ENCODE peak calls at places on chromosomes 6 and 20, in four cellular contexts. J is omental fat pad, T is cardiac fibroblast, W is Daoy. E is an unnamed sample.

GRCh38 chr6:85129881-85130280 is 320.0 kb upstream of the NT5E start:
- DNase-seq in J (no peak), T (no peak), W (peak; percentile 40), E (peak; percentile 70)

GRCh38 chr6:137095651-137096238 is 51.0 kb upstream of the IL20RA start:
- DNase-seq in J (no peak), T (no peak), W (no peak), E (no peak)

GRCh38 chr6:35919827-35920751 is 809 bp downstream of the SRPK1 start:
- DNase-seq in J (no peak), T (peak; percentile 58), W (peak; percentile 80), E (peak; percentile 76)

GRCh38 chr6:113610377-113610988 is 246.7 kb upstream of the MARCKS start:
- DNase-seq in J (no peak), T (no peak), W (no peak), E (peak; percentile 43)

GRCh38 chr20:19778404-19778803 is 20.3 kb downstream of the RIN2 start:
- DNase-seq in J (no peak), T (no peak), W (no peak), E (no peak)

GRCh38 chr6:116535109-116535508 is 10.4 kb downstream of the TRAPPC3L start:
- DNase-seq in J (no peak), T (no peak), W (no peak), E (peak; percentile 10)

GRCh38 chr6:4948781-4949450 is 54.9 kb downstream of the RPP40 start:
- DNase-seq in J (no peak), T (no peak), W (no peak), E (no peak)

GRCh38 chr6:88376759-88377387 is 210.7 kb upstream of the CNR1 start:
- DNase-seq in J (no peak), T (peak; percentile 72), W (peak; percentile 63), E (peak; percentile 64)

GRCh38 chr20:44691424-44692423 is 23.4 kb upstream of the CCN5 start:
- DNase-seq in J (no peak), T (peak; percentile 77), W (no peak), E (no peak)

GRCh38 chr6:115969207-115969929 is 91.3 kb downstream of the FRK start:
- DNase-seq in J (no peak), T (peak; percentile 47), W (no peak), E (no peak)

GRCh38 chr6:110530671-110531070 is 54.3 kb upstream of the SLC22A16 start:
- DNase-seq in J (no peak), T (no peak), W (no peak), E (no peak)

GRCh38 chr6:72083976-72084375 is 197.6 kb downstream of the RIMS1 start:
- DNase-seq in J (no peak), T (no peak), W (no peak), E (no peak)

GRCh38 chr6:139625998-139626975 is 251.8 kb upstream of the CITED2 start:
- DNase-seq in J (no peak), T (peak; percentile 78), W (no peak), E (peak; percentile 57)

GRCh38 chr6:18405477-18406293 is 18.5 kb downstream of the RNF144B start:
- DNase-seq in J (no peak), T (peak; percentile 32), W (peak; percentile 86), E (peak; percentile 93)

GRCh38 chr6:133697666-133698065 is 191.2 kb upstream of the TCF21 start:
- DNase-seq in J (no peak), T (peak; percentile 34), W (no peak), E (no peak)

GRCh38 chr6:143838395-143838794 is 4.7 kb upstream of the LTV1 start:
- DNase-seq in J (no peak), T (no peak), W (no peak), E (peak; percentile 7)

GRCh38 chr6:34132486-34133185 is 13.3 kb downstream of the GRM4 start:
- DNase-seq in J (no peak), T (peak; percentile 26), W (peak; percentile 75), E (peak; percentile 32)

GRCh38 chr6:46935687-46936086 is 13.9 kb upstream of the ADGRF5 start:
- DNase-seq in J (no peak), T (peak; percentile 56), W (no peak), E (peak; percentile 15)

GRCh38 chr6:44078795-44079671 is 48.2 kb downstream of the MRPL14 start:
- DNase-seq in J (no peak), T (peak; percentile 77), W (peak; percentile 79), E (no peak)

GRCh38 chr20:54843891-54844290 is 368.5 kb downstream of the DOK5 start:
- DNase-seq in J (no peak), T (no peak), W (no peak), E (no peak)

GRCh38 chr6:116265081-116265829 is 11.4 kb upstream of the TSPYL4 start:
- DNase-seq in J (no peak), T (peak; percentile 36), W (peak; percentile 76), E (no peak)

GRCh38 chr6:46715106-46715505 is 20.1 kb downstream of the PLA2G7 start:
- DNase-seq in J (no peak), T (no peak), W (peak; percentile 48), E (no peak)

GRCh38 chr20:3692706-3693294 is 11.0 kb upstream of the ADAM33 start:
- DNase-seq in J (no peak), T (no peak), W (no peak), E (no peak)

GRCh38 chr6:4727671-4728435 is 48.4 kb upstream of the CDYL start:
- DNase-seq in J (no peak), T (peak; percentile 8), W (peak; percentile 27), E (no peak)

GRCh38 chr20:49633023-49633422 is 65.1 kb upstream of the PTGIS start:
- DNase-seq in J (no peak), T (no peak), W (no peak), E (no peak)

GRCh38 chr6:90241229-90241873 is 55.3 kb downstream of the BACH2 start:
- DNase-seq in J (no peak), T (no peak), W (no peak), E (no peak)

GRCh38 chr6:68958327-68958726 is 323.2 kb downstream of the ADGRB3 start:
- DNase-seq in J (no peak), T (peak; percentile 11), W (no peak), E (no peak)

GRCh38 chr20:44748005-44748370 is 2.3 kb downstream of the KCNK15 start:
- DNase-seq in J (no peak), T (no peak), W (no peak), E (no peak)

E was measured in amniotic epithelial cell.